ENCODE peak calls at places on chromosomes 12 and 14, in nine cellular contexts. C is stimulated activated CD8-positive, alpha-beta memory T cell treated with anti-CD3 and anti-CD28 coated beads, Interleukin-4, amount 100 ng/mL, for 1 hour; Z is left cardiac atrium; O is pancreas; V is HEK293T; L is T47D; Y is stimulated activated naive CD8-positive, alpha-beta T cell treated with anti-CD3 and anti-CD28 coated beads, Interleukin-15, amount 100 ng/mL, for 72 hours; I is occipital lobe; W is GM10248. J is an unnamed sample.

GRCh38 chr12:75816892-75817291 is 214.7 kb downstream of the PHLDA1 start:
- DNase-seq in C (no peak), Z (no peak), O (no peak), V (no peak), L (peak; percentile 27), Y (no peak), I (no peak), W (no peak), J (peak; percentile 43)

GRCh38 chr12:103348935-103349334 is 146.8 kb downstream of the C12orf42 start:
- DNase-seq in C (no peak), Z (no peak), O (no peak), V (no peak), L (no peak), Y (no peak), I (no peak), W (no peak), J (peak; percentile 1)

GRCh38 chr14:67934087-67934486 is 114.5 kb downstream of the RAD51B start:
- DNase-seq in C (no peak), Z (no peak), O (peak; percentile 18), V (peak; percentile 59), L (peak; percentile 89), Y (no peak), I (no peak), W (peak; percentile 40), J (peak; percentile 73)

GRCh38 chr12:64389154-64389553 is 1.4 kb downstream of the C12orf56 start:
- DNase-seq in C (no peak), Z (no peak), O (no peak), V (no peak), L (no peak), Y (no peak), I (no peak), W (no peak), J (no peak)

GRCh38 chr14:90620540-90621204 is 195.6 kb downstream of the TTC7B start:
- DNase-seq in C (no peak), Z (no peak), O (no peak), V (no peak), L (no peak), Y (no peak), I (no peak), W (no peak), J (no peak)

GRCh38 chr12:103809154-103809553 is 31.9 kb downstream of the NT5DC3 start:
- DNase-seq in C (no peak), Z (no peak), O (no peak), V (no peak), L (no peak), Y (no peak), I (no peak), W (no peak), J (no peak)

GRCh38 chr14:77495354-77495753 is 3.3 kb downstream of the ISM2 start:
- DNase-seq in C (no peak), Z (no peak), O (no peak), V (no peak), L (no peak), Y (no peak), I (peak; percentile 8), W (no peak), J (no peak)

GRCh38 chr12:123973552-123974341 is 732 bp downstream of the ZNF664 start:
- DNase-seq in C (no peak), Z (peak; percentile 57), O (peak; percentile 43), V (peak; percentile 22), L (peak; percentile 63), Y (peak; percentile 39), I (peak; percentile 25), W (peak; percentile 36), J (peak; percentile 32)

GRCh38 chr12:29208060-29208459 is 59.0 kb downstream of the FAR2 start:
- DNase-seq in C (no peak), Z (no peak), O (no peak), V (no peak), L (no peak), Y (no peak), I (no peak), W (no peak), J (no peak)

GRCh38 chr12:41795910-41796309 is 348.8 kb downstream of the GXYLT1 start:
- DNase-seq in C (no peak), Z (no peak), O (no peak), V (peak; percentile 27), L (peak; percentile 53), Y (no peak), I (no peak), W (no peak), J (no peak)

GRCh38 chr12:51941669-51942455 is 9.6 kb upstream of the ACVR1B start:
- DNase-seq in C (no peak), Z (no peak), O (no peak), V (no peak), L (no peak), Y (no peak), I (no peak), W (no peak), J (no peak)

GRCh38 chr14:54487771-54488170 is 1.0 kb downstream of the GMFB start:
- DNase-seq in C (no peak), Z (no peak), O (no peak), V (peak; percentile 43), L (peak; percentile 70), Y (no peak), I (no peak), W (no peak), J (no peak)

GRCh38 chr12:2877047-2877958 is at the start of the genes FOXM1 and RHNO1:
- DNase-seq in C (peak; percentile 62), Z (peak; percentile 92), O (peak; percentile 85), V (peak; percentile 88), L (peak; percentile 90), Y (peak; percentile 82), I (peak; percentile 83), W (peak; percentile 94), J (peak; percentile 90)

GRCh38 chr12:85076688-85077430 is 40.7 kb downstream of the LRRIQ1 start:
- DNase-seq in C (no peak), Z (no peak), O (no peak), V (peak; percentile 41), L (peak; percentile 80), Y (no peak), I (no peak), W (peak; percentile 12), J (peak; percentile 45)

GRCh38 chr12:30151831-30152230 is 368.1 kb upstream of the TMTC1 start:
- DNase-seq in C (no peak), Z (no peak), O (no peak), V (no peak), L (no peak), Y (no peak), I (no peak), W (no peak), J (no peak)

GRCh38 chr14:80584638-80585505 is 356.7 kb downstream of the CEP128 start:
- DNase-seq in C (no peak), Z (no peak), O (no peak), V (no peak), L (peak; percentile 36), Y (no peak), I (no peak), W (no peak), J (no peak)

GRCh38 chr12:38399711-38400205 is 83.2 kb downstream of the ALG10B start:
- DNase-seq in C (no peak), Z (no peak), O (no peak), V (no peak), L (no peak), Y (no peak), I (no peak), W (no peak), J (no peak)

GRCh38 chr12:2183556-2184541 is 131.1 kb downstream of the CACNA1C start:
- DNase-seq in C (no peak), Z (no peak), O (no peak), V (no peak), L (no peak), Y (no peak), I (peak; percentile 29), W (no peak), J (peak; percentile 46)

GRCh38 chr12:30794020-30794419 is 39.3 kb upstream of the CAPRIN2 start:
- DNase-seq in C (no peak), Z (no peak), O (no peak), V (no peak), L (no peak), Y (no peak), I (no peak), W (no peak), J (no peak)

GRCh38 chr14:75283884-75284563 is 5.4 kb downstream of the FOS start:
- DNase-seq in C (no peak), Z (peak; percentile 47), O (peak; percentile 56), V (no peak), L (no peak), Y (no peak), I (no peak), W (no peak), J (no peak)

GRCh38 chr14:31286456-31287293 is 79.1 kb upstream of the HECTD1 start:
- DNase-seq in C (no peak), Z (no peak), O (no peak), V (no peak), L (peak; percentile 28), Y (no peak), I (no peak), W (no peak), J (no peak)

GRCh38 chr14:51750542-51750941 is 98.8 kb downstream of the FRMD6 start:
- DNase-seq in C (no peak), Z (no peak), O (no peak), V (no peak), L (peak; percentile 34), Y (no peak), I (no peak), W (no peak), J (no peak)

GRCh38 chr14:32608880-32609279 is 279.8 kb downstream of the AKAP6 start:
- DNase-seq in C (no peak), Z (no peak), O (no peak), V (no peak), L (no peak), Y (no peak), I (no peak), W (no peak), J (no peak)

GRCh38 chr12:81257952-81258551 is 180.2 kb downstream of the ACSS3 start:
- DNase-seq in C (no peak), Z (no peak), O (no peak), V (peak; percentile 17), L (peak; percentile 74), Y (no peak), I (no peak), W (no peak), J (peak; percentile 24)

GRCh38 chr12:64145226-64145625 is 76.9 kb downstream of the KICS2 start:
- DNase-seq in C (no peak), Z (no peak), O (no peak), V (no peak), L (no peak), Y (no peak), I (no peak), W (no peak), J (no peak)

GRCh38 chr12:57360468-57360867 is 70.4 kb downstream of the R3HDM2 start:
- DNase-seq in C (no peak), Z (no peak), O (no peak), V (no peak), L (no peak), Y (no peak), I (no peak), W (no peak), J (no peak)

GRCh38 chr12:74454109-74454508 is 83.5 kb upstream of the ATXN7L3B start:
- DNase-seq in C (no peak), Z (no peak), O (no peak), V (no peak), L (no peak), Y (no peak), I (no peak), W (no peak), J (no peak)

GRCh38 chr12:31005944-31006361 is 67.7 kb upstream of the DDX11 start:
- DNase-seq in C (no peak), Z (peak; percentile 44), O (no peak), V (no peak), L (no peak), Y (no peak), I (no peak), W (no peak), J (no peak)

GRCh38 chr12:75917704-75918103 is 113.9 kb downstream of the PHLDA1 start:
- DNase-seq in C (no peak), Z (no peak), O (no peak), V (no peak), L (no peak), Y (no peak), I (no peak), W (no peak), J (peak; percentile 17)

GRCh38 chr14:101361044-101361443 is 200.3 kb upstream of the DIO3 start:
- DNase-seq in C (no peak), Z (no peak), O (no peak), V (no peak), L (no peak), Y (no peak), I (no peak), W (no peak), J (peak; percentile 98)

GRCh38 chr12:85733984-85734383 is 102.2 kb downstream of the RASSF9 start:
- DNase-seq in C (no peak), Z (no peak), O (no peak), V (no peak), L (no peak), Y (no peak), I (no peak), W (no peak), J (no peak)